ENCODE peak calls at places on chromosomes 16 and 17, in five cellular contexts. D, Y, E, P and M are unnamed samples.

GRCh38 chr17:58091024-58091567 is 7.9 kb downstream of the DYNLL2 start:
- DNase-seq in Y (no peak), E (no peak), P (no peak), D (no peak), M (no peak)

GRCh38 chr16:30395992-30396560 is 856 bp downstream of the ZNF48 start:
- DNase-seq in Y (peak; percentile 11), D (no peak), P (no peak), E (no peak), M (no peak)

GRCh38 chr16:72985148-72985882 is 62.6 kb downstream of the ZFHX3 start:
- DNase-seq in E (peak; percentile 89), P (no peak), Y (no peak), D (no peak), M (no peak)

GRCh38 chr17:83079340-83079747 is at the start of gene METRNL:
- DNase-seq in D (peak; percentile 76), E (peak; percentile 74), P (peak; percentile 59), Y (peak; percentile 18), M (peak; percentile 83)

GRCh38 chr17:37054894-37055293 is 106.1 kb downstream of the AATF start:
- DNase-seq in Y (no peak), D (no peak), P (no peak), E (no peak), M (no peak)

GRCh38 chr16:8869212-8869987 is 594 bp upstream of the CARHSP1 start:
- DNase-seq in P (no peak), E (no peak), D (no peak), Y (no peak), M (peak; percentile 41)

GRCh38 chr17:44829558-44830358 is at the start of gene GJC1:
- DNase-seq in D (peak; percentile 21), Y (no peak), P (no peak), E (peak; percentile 52), M (peak; percentile 62)

GRCh38 chr16:2854700-2855309 is 3.2 kb downstream of the PRSS22 start:
- DNase-seq in E (no peak), Y (no peak), P (no peak), D (no peak), M (peak; percentile 14)

GRCh38 chr17:80941171-80941570 is 50.5 kb upstream of the CHMP6 start:
- DNase-seq in Y (no peak), E (no peak), P (no peak), D (no peak), M (no peak)

GRCh38 chr16:75279277-75279676 is 27.9 kb upstream of the BCAR1 start:
- DNase-seq in E (no peak), D (no peak), Y (no peak), P (no peak), M (no peak)

GRCh38 chr16:30527635-30528178 is 1.3 kb upstream of the ZNF768 start:
- DNase-seq in D (no peak), Y (no peak), P (no peak), E (peak; percentile 39), M (peak; percentile 88)